ENCODE peak calls at places on chromosome 3, in seven cellular contexts. L is heart left ventricle; T is left cardiac atrium; G is kidney; J is KBM-7; V is activated CD4-positive, alpha-beta T cell treated with anti-CD3 and anti-CD28 coated beads for 48 hours; R is activated naive CD4-positive, alpha-beta T cell treated with Interleukin-2 at 50 U/mL for 16 hours. P is an unnamed sample.

GRCh38 chr3:53850895-53851294 is 4.5 kb downstream of the IL17RB start:
- DNase-seq in R (no peak), J (no peak), V (no peak), G (no peak), T (no peak), L (peak), P (no peak)

GRCh38 chr3:99522147-99522546 is 116.2 kb upstream of the COL8A1 start:
- DNase-seq in R (no peak), G (no peak), J (no peak), V (no peak), T (no peak), L (no peak), P (no peak)

GRCh38 chr3:88744896-88745295 is 362.5 kb upstream of the EPHA3 start:
- DNase-seq in V (no peak), L (no peak), R (no peak), J (no peak), T (no peak), G (no peak), P (no peak)

GRCh38 chr3:139532996-139533395 is 6.5 kb downstream of the RBP1 start:
- DNase-seq in G (no peak), L (no peak), V (no peak), R (no peak), T (no peak), J (no peak), P (no peak)

GRCh38 chr3:16377196-16377595 is 112.2 kb downstream of the OXNAD1 start:
- DNase-seq in V (no peak), J (no peak), T (no peak), G (no peak), R (no peak), L (no peak), P (no peak)

GRCh38 chr3:42569743-42570142 is 12.0 kb downstream of the SEC22C start:
- DNase-seq in T (no peak), V (no peak), R (no peak), J (no peak), G (no peak), L (no peak), P (no peak)

GRCh38 chr3:76442374-76442915 is 597.5 kb upstream of the ROBO2 start:
- DNase-seq in L (no peak), J (no peak), V (no peak), G (no peak), R (no peak), T (no peak), P (no peak)

GRCh38 chr3:171770689-171771620 is 39.3 kb downstream of the PLD1 start:
- DNase-seq in R (no peak), L (peak), T (peak), V (no peak), G (no peak), J (peak), P (peak)